ENCODE peak calls at places on chromosome 11, in nine cellular contexts. D is OCI-LY7; Q is NK-92 treated with Interleukin-12 subunit alpha and Interleukin-12 subunit beta, amount 100 ng/mL, for 24 hours; X is NCI-H2081 treated with DMSO at 0.1 percent for 48 hours; O is NCI-H446; V is IMR-90; L is HFFc6; R is NCI-H1105; P is cerebellum. H is an unnamed sample.

GRCh38 chr11:117796456-117797428 is at the start of gene DSCAML1:
- DNase-seq in Q (no peak), R (peak; percentile 35), L (no peak), P (peak; percentile 69), X (no peak), D (no peak), O (no peak), V (no peak), H (peak; percentile 15)

GRCh38 chr11:25225078-25225477 is 728.2 kb downstream of the LUZP2 start:
- DNase-seq in V (no peak), X (no peak), P (no peak), D (no peak), L (no peak), Q (no peak), R (no peak), O (no peak), H (no peak)

GRCh38 chr11:14059491-14059890 is 97.0 kb downstream of the SPON1 start:
- DNase-seq in R (no peak), O (no peak), X (no peak), D (no peak), V (no peak), P (peak; percentile 68), L (no peak), Q (no peak), H (no peak)

GRCh38 chr11:132471491-132471890 is 1060.8 kb downstream of the OPCML start:
- DNase-seq in Q (no peak), O (no peak), X (no peak), D (no peak), P (no peak), R (no peak), L (peak; percentile 43), V (no peak), H (no peak)

GRCh38 chr11:68020575-68020974 is 9.9 kb upstream of the NDUFS8 start:
- DNase-seq in O (no peak), L (no peak), P (no peak), Q (no peak), V (peak; percentile 35), X (no peak), D (peak; percentile 23), R (no peak), H (no peak)

GRCh38 chr11:122981388-122982264 is at the start of gene BSX:
- DNase-seq in X (no peak), L (peak; percentile 4), R (no peak), P (no peak), D (peak; percentile 24), V (peak; percentile 17), O (no peak), Q (no peak), H (no peak)

GRCh38 chr11:75773595-75774353 is 5.2 kb downstream of the DGAT2 start:
- DNase-seq in V (no peak), D (peak; percentile 86), R (no peak), P (no peak), O (no peak), L (no peak), Q (no peak), X (no peak), H (no peak)

GRCh38 chr11:18748766-18749375 is 22.9 kb upstream of the IGSF22 start:
- DNase-seq in Q (peak; percentile 14), R (no peak), L (no peak), P (no peak), O (no peak), X (no peak), D (no peak), V (peak; percentile 37), H (no peak)

GRCh38 chr11:27926981-27927481 is 180.9 kb downstream of the KIF18A start:
- DNase-seq in L (peak; percentile 96), X (no peak), D (no peak), R (no peak), O (peak; percentile 60), V (peak; percentile 88), P (no peak), Q (no peak), H (no peak)

GRCh38 chr11:27388869-27389268 is 25.9 kb upstream of the CCDC34 start:
- DNase-seq in P (no peak), X (no peak), Q (no peak), D (no peak), L (no peak), R (no peak), O (no peak), V (peak; percentile 33), H (no peak)

GRCh38 chr11:2584812-2585565 is 114.8 kb downstream of the KCNQ1OT1 start:
- DNase-seq in L (no peak), R (no peak), Q (no peak), D (no peak), O (no peak), V (no peak), X (no peak), P (no peak), H (no peak)